ENCODE peak calls at places on chromosomes 13 and 19, in five cellular contexts. One of them, this sample, is unnamed.

GRCh38 chr19:10167459-10167858 is 27.3 kb downstream of the DNMT1 start:
- DNase-seq in HepG2: no peak
- DNase-seq in GM12878: no peak
- DNase-seq in H1: no peak
- DNase-seq in K562: no peak
- DNase-seq in this sample: no peak

GRCh38 chr19:47776568-47776967 is 1.9 kb upstream of the SELENOW start:
- DNase-seq in HepG2: peak
- DNase-seq in GM12878: no peak
- DNase-seq in H1: no peak
- DNase-seq in K562: no peak
- DNase-seq in this sample: no peak

GRCh38 chr13:113058129-113058987 is 47.2 kb upstream of the F7 start:
- DNase-seq in HepG2: no peak
- DNase-seq in GM12878: no peak
- DNase-seq in H1: no peak
- DNase-seq in K562: no peak
- DNase-seq in this sample: no peak

GRCh38 chr13:30623392-30623791 is 5.7 kb downstream of the USPL1 start:
- DNase-seq in HepG2: no peak
- DNase-seq in GM12878: no peak
- DNase-seq in H1: no peak
- DNase-seq in K562: no peak
- DNase-seq in this sample: no peak

GRCh38 chr19:29400917-29401711 is 124.7 kb upstream of the VSTM2B start:
- DNase-seq in HepG2: no peak
- DNase-seq in GM12878: peak
- DNase-seq in H1: no peak
- DNase-seq in K562: no peak
- DNase-seq in this sample: no peak

GRCh38 chr13:53151692-53152421 is 123.2 kb downstream of the OLFM4 start:
- DNase-seq in HepG2: peak
- DNase-seq in GM12878: peak
- DNase-seq in H1: peak
- DNase-seq in K562: peak
- DNase-seq in this sample: peak

GRCh38 chr13:20721454-20722357 is 18.2 kb downstream of the IL17D start:
- DNase-seq in HepG2: no peak
- DNase-seq in GM12878: no peak
- DNase-seq in H1: peak
- DNase-seq in K562: peak
- DNase-seq in this sample: peak

GRCh38 chr13:113928701-113929627 is 44.9 kb downstream of the C13orf46 start:
- DNase-seq in HepG2: no peak
- DNase-seq in GM12878: no peak
- DNase-seq in H1: no peak
- DNase-seq in K562: no peak
- DNase-seq in this sample: peak

GRCh38 chr13:97307544-97307881 is 85.4 kb downstream of the MBNL2 start:
- DNase-seq in HepG2: no peak
- DNase-seq in GM12878: no peak
- DNase-seq in H1: no peak
- DNase-seq in K562: no peak
- DNase-seq in this sample: no peak

GRCh38 chr13:20312292-20312691 is 80.2 kb upstream of the GJB6 start:
- DNase-seq in HepG2: no peak
- DNase-seq in GM12878: no peak
- DNase-seq in H1: no peak
- DNase-seq in K562: no peak
- DNase-seq in this sample: no peak

GRCh38 chr19:3459322-3459881 is 20.9 kb downstream of the SMIM24 start:
- DNase-seq in HepG2: no peak
- DNase-seq in GM12878: no peak
- DNase-seq in H1: no peak
- DNase-seq in K562: peak
- DNase-seq in this sample: no peak

GRCh38 chr13:112873851-112874750 is 94.9 kb upstream of the MCF2L start:
- DNase-seq in HepG2: peak
- DNase-seq in GM12878: no peak
- DNase-seq in H1: peak
- DNase-seq in K562: peak
- DNase-seq in this sample: peak

GRCh38 chr13:20378721-20379120 is 146.6 kb upstream of the GJB6 start:
- DNase-seq in HepG2: no peak
- DNase-seq in GM12878: no peak
- DNase-seq in H1: no peak
- DNase-seq in K562: no peak
- DNase-seq in this sample: no peak

GRCh38 chr13:34762312-34762711 is 179.8 kb upstream of the NBEA start:
- DNase-seq in HepG2: no peak
- DNase-seq in GM12878: no peak
- DNase-seq in H1: no peak
- DNase-seq in K562: no peak
- DNase-seq in this sample: no peak

GRCh38 chr13:111046590-111047141 is 68.4 kb upstream of the ARHGEF7 start:
- DNase-seq in HepG2: no peak
- DNase-seq in GM12878: peak
- DNase-seq in H1: no peak
- DNase-seq in K562: peak
- DNase-seq in this sample: no peak

GRCh38 chr19:27764186-27764804 is 1448.7 kb downstream of the UQCRFS1 start:
- DNase-seq in HepG2: no peak
- DNase-seq in GM12878: no peak
- DNase-seq in H1: no peak
- DNase-seq in K562: no peak
- DNase-seq in this sample: no peak

GRCh38 chr13:38819053-38819452 is 132.2 kb downstream of the FREM2 start:
- DNase-seq in HepG2: no peak
- DNase-seq in GM12878: no peak
- DNase-seq in H1: no peak
- DNase-seq in K562: no peak
- DNase-seq in this sample: no peak

GRCh38 chr13:78852709-78853108 is 193.8 kb upstream of the OBI1 start:
- DNase-seq in HepG2: no peak
- DNase-seq in GM12878: no peak
- DNase-seq in H1: no peak
- DNase-seq in K562: no peak
- DNase-seq in this sample: no peak

DNA sequence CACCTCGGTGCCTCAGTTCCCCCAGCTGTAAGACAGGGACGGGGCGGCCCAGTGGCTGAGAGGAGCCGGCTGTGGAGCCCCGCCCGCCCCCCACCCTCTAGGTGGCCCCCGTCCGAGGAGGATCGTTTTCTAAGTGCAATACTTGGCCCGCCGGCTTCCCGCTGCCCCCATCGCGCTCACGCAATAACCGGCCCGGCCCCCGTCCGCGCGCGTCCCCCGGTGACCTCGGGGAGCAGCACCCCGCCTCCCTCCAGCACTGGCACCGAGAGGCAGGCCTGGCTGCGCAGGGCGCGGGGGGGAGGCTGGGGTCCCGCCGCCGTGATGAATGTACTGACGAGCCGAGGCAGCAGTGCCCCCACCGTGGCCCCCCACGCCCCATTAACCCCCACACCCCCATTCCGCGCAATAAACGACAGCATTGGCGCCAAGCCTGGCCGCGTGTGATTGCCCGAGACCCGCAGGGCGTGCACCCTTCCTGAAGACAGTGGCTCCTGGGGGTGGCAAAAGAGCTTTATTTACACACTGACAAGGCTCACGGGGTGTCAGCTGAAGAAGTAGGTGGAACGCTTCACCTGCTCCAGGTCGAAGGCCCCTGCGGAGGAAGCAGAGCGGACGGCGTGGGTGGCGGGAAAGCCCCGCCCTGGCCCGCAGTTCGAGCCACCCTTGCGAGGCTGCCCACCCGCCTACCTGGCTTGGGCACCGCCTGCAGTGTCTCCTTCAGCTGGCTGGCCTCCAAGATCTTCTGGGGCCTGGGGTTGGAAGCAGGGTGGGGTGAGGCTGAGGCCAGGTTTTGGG is 16.4 kb downstream of the POLRMT start:
- DNase-seq in HepG2: no peak
- DNase-seq in GM12878: no peak
- DNase-seq in H1: no peak
- DNase-seq in K562: no peak
- DNase-seq in this sample: no peak
- TF ChIP-seq USF2 in HepG2: no peak
- TF ChIP-seq USF2 in GM12878: no peak
- TF ChIP-seq USF2 in H1: no peak
- TF ChIP-seq USF2 in K562: no peak
- TF ChIP-seq USF2 in this sample: no peak

GRCh38 chr13:23889598-23890224 is 511 bp upstream of the MIPEP start:
- DNase-seq in HepG2: no peak
- DNase-seq in GM12878: no peak
- DNase-seq in H1: no peak
- DNase-seq in K562: no peak
- DNase-seq in this sample: no peak
- TF ChIP-seq ATF2 in HepG2: no peak
- TF ChIP-seq ATF2 in GM12878: no peak
- TF ChIP-seq ATF2 in H1: no peak
- TF ChIP-seq ATF2 in K562: no peak
- TF ChIP-seq ATF2 in this sample: no peak

GRCh38 chr19:41888926-41889325 is 5.9 kb downstream of the ARHGEF1 start:
- DNase-seq in HepG2: no peak
- DNase-seq in GM12878: no peak
- DNase-seq in H1: no peak
- DNase-seq in K562: no peak
- DNase-seq in this sample: no peak

GRCh38 chr19:41887711-41888382 is 4.9 kb downstream of the ARHGEF1 start:
- DNase-seq in HepG2: peak
- DNase-seq in GM12878: no peak
- DNase-seq in H1: peak
- DNase-seq in K562: no peak
- DNase-seq in this sample: peak

GRCh38 chr19:41883821-41884733 is 1.1 kb downstream of the ARHGEF1 start:
- DNase-seq in HepG2: peak
- DNase-seq in GM12878: peak
- DNase-seq in H1: peak
- DNase-seq in K562: peak
- DNase-seq in this sample: peak

GRCh38 chr19:41889896-41890295 is 6.9 kb downstream of the ARHGEF1 start:
- DNase-seq in HepG2: no peak
- DNase-seq in GM12878: no peak
- DNase-seq in H1: no peak
- DNase-seq in K562: no peak
- DNase-seq in this sample: no peak

DNA sequence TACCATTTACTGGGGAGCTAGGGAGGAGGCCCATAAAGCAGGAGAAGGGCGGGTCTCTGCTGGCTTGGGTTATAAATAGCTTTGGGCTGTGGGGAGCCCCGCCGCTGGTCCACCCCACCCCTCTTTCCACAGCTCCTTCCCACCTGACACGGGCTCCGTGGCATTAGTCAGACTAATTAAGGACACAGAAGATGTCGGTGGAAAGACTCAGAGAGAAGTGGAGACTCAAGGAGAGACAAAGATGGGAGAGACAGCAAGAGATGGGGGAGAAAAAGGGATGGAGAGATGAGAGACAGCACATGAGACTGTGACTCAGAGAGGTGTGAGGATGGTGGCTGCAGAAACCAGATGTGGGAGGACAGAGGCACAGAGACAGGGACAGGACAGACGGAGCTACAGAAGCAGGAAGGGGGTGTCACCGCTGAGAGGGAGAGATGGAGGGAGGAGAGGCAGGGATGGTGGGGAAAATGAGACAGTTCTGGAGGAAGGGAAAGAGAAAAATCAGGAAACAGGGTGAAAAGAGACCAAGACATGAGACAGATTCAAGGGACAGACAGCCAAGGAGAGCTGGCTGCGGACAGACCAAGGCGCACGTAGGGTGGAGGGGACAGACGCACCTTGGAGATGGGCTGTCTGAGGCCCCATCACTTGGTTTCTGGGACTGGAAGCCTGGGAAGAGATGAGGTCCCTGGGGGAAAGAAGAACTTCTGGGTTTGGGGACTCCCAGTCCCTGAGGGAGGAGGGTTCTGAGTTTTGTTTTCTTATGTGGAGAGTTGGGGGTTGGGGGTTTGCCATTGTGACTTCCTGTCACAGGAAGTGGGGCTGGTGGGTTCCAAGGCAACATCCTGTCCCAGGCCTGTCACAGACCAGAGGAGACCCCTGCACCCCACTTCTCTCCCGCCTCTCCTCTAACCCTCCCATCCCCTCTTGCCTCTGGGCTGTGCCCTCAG is 4.1 kb downstream of the ARHGEF1 start:
- DNase-seq in HepG2: no peak
- DNase-seq in GM12878: no peak
- DNase-seq in H1: no peak
- DNase-seq in K562: no peak
- DNase-seq in this sample: no peak
- TF ChIP-seq USF2 in HepG2: no peak
- TF ChIP-seq USF2 in GM12878: no peak
- TF ChIP-seq USF2 in H1: no peak
- TF ChIP-seq USF2 in K562: no peak
- TF ChIP-seq USF2 in this sample: no peak

DNA sequence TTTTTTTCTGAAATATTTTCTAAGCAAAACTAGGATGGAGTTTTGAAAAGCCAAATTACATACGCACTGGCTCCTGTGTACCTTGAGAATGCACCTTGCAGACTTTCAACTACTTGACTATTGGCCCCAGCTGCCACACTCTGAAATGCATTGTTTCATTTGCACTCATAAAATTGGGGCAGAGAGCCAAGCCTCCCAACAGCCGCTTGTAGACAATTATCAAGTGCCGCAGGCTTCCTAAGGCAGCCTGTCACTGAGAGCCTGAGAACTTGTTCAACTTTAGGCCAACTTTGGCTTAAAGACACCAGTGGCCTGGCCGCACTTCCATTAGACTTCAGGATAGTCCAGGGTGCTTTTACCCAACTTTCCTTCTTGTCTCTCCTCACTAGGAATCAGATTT is 115.7 kb upstream of the STARD13 start:
- DNase-seq in HepG2: no peak
- DNase-seq in GM12878: no peak
- DNase-seq in H1: no peak
- DNase-seq in K562: no peak
- DNase-seq in this sample: no peak
- TF ChIP-seq ATF2 in HepG2: no peak
- TF ChIP-seq ATF2 in GM12878: no peak
- TF ChIP-seq ATF2 in H1: no peak
- TF ChIP-seq ATF2 in K562: no peak
- TF ChIP-seq ATF2 in this sample: no peak

GRCh38 chr19:12578641-12579040 is 27.4 kb upstream of the ZNF564 start:
- DNase-seq in HepG2: no peak
- DNase-seq in GM12878: no peak
- DNase-seq in H1: no peak
- DNase-seq in K562: no peak
- DNase-seq in this sample: no peak

GRCh38 chr19:12581100-12581499 is 29.5 kb downstream of the ZNF490 start:
- DNase-seq in HepG2: no peak
- DNase-seq in GM12878: no peak
- DNase-seq in H1: no peak
- DNase-seq in K562: no peak
- DNase-seq in this sample: no peak

GRCh38 chr19:12580180-12580694 is 29.0 kb upstream of the ZNF564 start:
- DNase-seq in HepG2: peak
- DNase-seq in GM12878: no peak
- DNase-seq in H1: no peak
- DNase-seq in K562: no peak
- DNase-seq in this sample: no peak
- TF ChIP-seq USF2 in HepG2: no peak
- TF ChIP-seq USF2 in GM12878: no peak
- TF ChIP-seq USF2 in H1: no peak
- TF ChIP-seq USF2 in K562: no peak
- TF ChIP-seq USF2 in this sample: no peak

GRCh38 chr13:45807520-45808099 is 43.9 kb downstream of the SIAH3 start:
- DNase-seq in HepG2: peak
- DNase-seq in GM12878: peak
- DNase-seq in H1: no peak
- DNase-seq in K562: peak
- DNase-seq in this sample: peak
- TF ChIP-seq ATF2 in HepG2: peak
- TF ChIP-seq ATF2 in GM12878: no peak
- TF ChIP-seq ATF2 in H1: no peak
- TF ChIP-seq ATF2 in K562: no peak
- TF ChIP-seq ATF2 in this sample: no peak